ENCODE peak calls at places on chromosomes 5 and 9, in seven cellular contexts. One of them, this sample, is unnamed.

GRCh38 chr5:43973318-43973717 is 370.3 kb downstream of the NNT start:
- DNase-seq in GM19239: no peak
- DNase-seq in HEK293T: no peak
- DNase-seq in AG10803: peak; percentile 9
- DNase-seq in stimulated activated CD8-positive, alpha-beta memory T cell treated with anti-CD3 and anti-CD28 coated beads, Interleukin-7, amount 100 ng/mL, for 4 hours: no peak
- DNase-seq in neural crest cell: no peak
- DNase-seq in nephron progenitor cell: no peak
- DNase-seq in this sample: no peak

GRCh38 chr5:111063709-111064322 is 7.7 kb upstream of the TSLP start:
- DNase-seq in AG10803: no peak
- DNase-seq in nephron progenitor cell: no peak
- DNase-seq in HEK293T: peak; percentile 17
- DNase-seq in GM19239: no peak
- DNase-seq in neural crest cell: no peak
- DNase-seq in stimulated activated CD8-positive, alpha-beta memory T cell treated with anti-CD3 and anti-CD28 coated beads, Interleukin-7, amount 100 ng/mL, for 4 hours: no peak
- DNase-seq in this sample: peak; percentile 34

GRCh38 chr5:149062371-149063016 is 368 bp downstream of the SH3TC2 start:
- DNase-seq in AG10803: peak; percentile 79
- DNase-seq in neural crest cell: no peak
- DNase-seq in nephron progenitor cell: no peak
- DNase-seq in GM19239: no peak
- DNase-seq in stimulated activated CD8-positive, alpha-beta memory T cell treated with anti-CD3 and anti-CD28 coated beads, Interleukin-7, amount 100 ng/mL, for 4 hours: no peak
- DNase-seq in HEK293T: no peak
- DNase-seq in this sample: no peak

GRCh38 chr5:52997424-52997823 is 8.3 kb downstream of the ITGA2 start:
- DNase-seq in GM19239: no peak
- DNase-seq in HEK293T: no peak
- DNase-seq in nephron progenitor cell: no peak
- DNase-seq in AG10803: no peak
- DNase-seq in neural crest cell: peak; percentile 26
- DNase-seq in stimulated activated CD8-positive, alpha-beta memory T cell treated with anti-CD3 and anti-CD28 coated beads, Interleukin-7, amount 100 ng/mL, for 4 hours: no peak
- DNase-seq in this sample: no peak

GRCh38 chr9:107711528-107711927 is 222.0 kb upstream of the KLF4 start:
- DNase-seq in GM19239: no peak
- DNase-seq in AG10803: peak; percentile 98
- DNase-seq in HEK293T: no peak
- DNase-seq in stimulated activated CD8-positive, alpha-beta memory T cell treated with anti-CD3 and anti-CD28 coated beads, Interleukin-7, amount 100 ng/mL, for 4 hours: no peak
- DNase-seq in nephron progenitor cell: no peak
- DNase-seq in neural crest cell: no peak
- DNase-seq in this sample: no peak

GRCh38 chr9:133246507-133247390 is 28.3 kb downstream of the ABO start:
- DNase-seq in HEK293T: no peak
- DNase-seq in GM19239: no peak
- DNase-seq in AG10803: no peak
- DNase-seq in nephron progenitor cell: no peak
- DNase-seq in stimulated activated CD8-positive, alpha-beta memory T cell treated with anti-CD3 and anti-CD28 coated beads, Interleukin-7, amount 100 ng/mL, for 4 hours: no peak
- DNase-seq in neural crest cell: no peak
- DNase-seq in this sample: no peak

GRCh38 chr9:124368692-124369091 is 46.5 kb downstream of the PSMB7 start:
- DNase-seq in GM19239: no peak
- DNase-seq in AG10803: no peak
- DNase-seq in nephron progenitor cell: no peak
- DNase-seq in stimulated activated CD8-positive, alpha-beta memory T cell treated with anti-CD3 and anti-CD28 coated beads, Interleukin-7, amount 100 ng/mL, for 4 hours: no peak
- DNase-seq in HEK293T: no peak
- DNase-seq in neural crest cell: no peak
- DNase-seq in this sample: no peak

GRCh38 chr9:124248066-124248465 is 9.7 kb upstream of the NEK6 start:
- DNase-seq in stimulated activated CD8-positive, alpha-beta memory T cell treated with anti-CD3 and anti-CD28 coated beads, Interleukin-7, amount 100 ng/mL, for 4 hours: no peak
- DNase-seq in nephron progenitor cell: no peak
- DNase-seq in neural crest cell: no peak
- DNase-seq in AG10803: no peak
- DNase-seq in GM19239: no peak
- DNase-seq in HEK293T: no peak
- DNase-seq in this sample: no peak

GRCh38 chr5:177366528-177367322 is 9.0 kb downstream of the RGS14 start:
- DNase-seq in stimulated activated CD8-positive, alpha-beta memory T cell treated with anti-CD3 and anti-CD28 coated beads, Interleukin-7, amount 100 ng/mL, for 4 hours: no peak
- DNase-seq in neural crest cell: peak; percentile 85
- DNase-seq in HEK293T: peak; percentile 97
- DNase-seq in AG10803: peak; percentile 77
- DNase-seq in nephron progenitor cell: peak; percentile 94
- DNase-seq in GM19239: no peak
- DNase-seq in this sample: peak; percentile 93

GRCh38 chr9:95506438-95506691 is 10.4 kb downstream of the PTCH1 start:
- DNase-seq in GM19239: peak; percentile 60
- DNase-seq in HEK293T: no peak
- DNase-seq in stimulated activated CD8-positive, alpha-beta memory T cell treated with anti-CD3 and anti-CD28 coated beads, Interleukin-7, amount 100 ng/mL, for 4 hours: no peak
- DNase-seq in neural crest cell: no peak
- DNase-seq in nephron progenitor cell: no peak
- DNase-seq in AG10803: peak; percentile 49
- DNase-seq in this sample: no peak

GRCh38 chr9:124078641-124079040 is 67.1 kb downstream of the LHX2 start:
- DNase-seq in GM19239: no peak
- DNase-seq in HEK293T: no peak
- DNase-seq in AG10803: peak; percentile 89
- DNase-seq in nephron progenitor cell: no peak
- DNase-seq in stimulated activated CD8-positive, alpha-beta memory T cell treated with anti-CD3 and anti-CD28 coated beads, Interleukin-7, amount 100 ng/mL, for 4 hours: no peak
- DNase-seq in neural crest cell: no peak
- DNase-seq in this sample: no peak

GRCh38 chr9:109499631-109500120 is 1.6 kb upstream of the PTPN3 start:
- DNase-seq in GM19239: no peak
- DNase-seq in AG10803: no peak
- DNase-seq in nephron progenitor cell: peak; percentile 82
- DNase-seq in stimulated activated CD8-positive, alpha-beta memory T cell treated with anti-CD3 and anti-CD28 coated beads, Interleukin-7, amount 100 ng/mL, for 4 hours: no peak
- DNase-seq in neural crest cell: peak; percentile 46
- DNase-seq in HEK293T: peak; percentile 71
- DNase-seq in this sample: no peak

GRCh38 chr5:128857061-128857677 is 108.1 kb upstream of the SLC27A6 start:
- DNase-seq in nephron progenitor cell: no peak
- DNase-seq in AG10803: no peak
- DNase-seq in stimulated activated CD8-positive, alpha-beta memory T cell treated with anti-CD3 and anti-CD28 coated beads, Interleukin-7, amount 100 ng/mL, for 4 hours: no peak
- DNase-seq in GM19239: no peak
- DNase-seq in HEK293T: no peak
- DNase-seq in neural crest cell: no peak
- DNase-seq in this sample: no peak

GRCh38 chr9:752201-752600 is 89.3 kb upstream of the DMRT1 start:
- DNase-seq in nephron progenitor cell: no peak
- DNase-seq in HEK293T: no peak
- DNase-seq in GM19239: no peak
- DNase-seq in neural crest cell: no peak
- DNase-seq in AG10803: peak; percentile 92
- DNase-seq in stimulated activated CD8-positive, alpha-beta memory T cell treated with anti-CD3 and anti-CD28 coated beads, Interleukin-7, amount 100 ng/mL, for 4 hours: no peak
- DNase-seq in this sample: no peak

This sample was measured in SK-N-DZ.